ENCODE peak calls at places on chromosomes 1 and 21, in four cellular contexts. R is LoVo, V is M059J, Q is lower lobe of right lung. C is an unnamed sample.

GRCh38 chr1:28751315-28752056 is 14.7 kb downstream of the YTHDF2 start:
- DNase-seq in R (no peak), V (peak), Q (no peak), C (no peak)

GRCh38 chr1:74847720-74848119 is 114.8 kb downstream of the TYW3 start:
- DNase-seq in R (no peak), V (peak), Q (no peak), C (no peak)

GRCh38 chr1:204479387-204480136 is 15.0 kb downstream of the PIK3C2B start:
- DNase-seq in R (no peak), V (no peak), Q (no peak), C (no peak)

GRCh38 chr21:41707231-41707988 is 59.4 kb downstream of the RIPK4 start:
- DNase-seq in R (peak), V (peak), Q (no peak), C (peak)

GRCh38 chr1:240539700-240540414 is 72.1 kb downstream of the GREM2 start:
- DNase-seq in R (no peak), V (no peak), Q (no peak), C (no peak)

GRCh38 chr1:59917026-59917784 is 9.4 kb downstream of the CYP2J2 start:
- DNase-seq in R (no peak), V (no peak), Q (no peak), C (no peak)

GRCh38 chr1:225427249-225428065 is at the start of gene LBR:
- DNase-seq in R (no peak), V (peak), Q (peak), C (peak)

GRCh38 chr21:35201799-35202198 is 152.7 kb upstream of the RUNX1 start:
- DNase-seq in R (no peak), V (no peak), Q (no peak), C (no peak)

GRCh38 chr1:205013683-205014367 is 29.2 kb upstream of the CNTN2 start:
- DNase-seq in R (no peak), V (no peak), Q (no peak), C (peak)

GRCh38 chr1:53321366-53321765 is 6.5 kb downstream of the LRP8 start:
- DNase-seq in R (no peak), V (no peak), Q (peak), C (no peak)

GRCh38 chr1:2414297-2414958 is 2.1 kb upstream of the PEX10 start:
- DNase-seq in R (peak), V (peak), Q (peak), C (peak)

GRCh38 chr1:167484726-167485125 is 33.6 kb downstream of the CD247 start:
- DNase-seq in R (no peak), V (no peak), Q (no peak), C (no peak)

GRCh38 chr1:32112800-32113375 is 5.0 kb downstream of the KPNA6 start:
- DNase-seq in R (no peak), V (no peak), Q (no peak), C (no peak)

GRCh38 chr1:52836035-52836434 is 6.5 kb upstream of the ZYG11A start:
- DNase-seq in R (no peak), V (no peak), Q (no peak), C (no peak)

GRCh38 chr1:36765785-36766300 is 268.5 kb downstream of the GRIK3 start:
- DNase-seq in R (no peak), V (no peak), Q (no peak), C (no peak)

GRCh38 chr1:232725303-232726047 is 79.7 kb upstream of the MAP10 start:
- DNase-seq in R (no peak), V (peak), Q (no peak), C (peak)

GRCh38 chr1:167631386-167631941 is 1.4 kb downstream of the RCSD1 start:
- DNase-seq in R (no peak), V (no peak), Q (no peak), C (no peak)

GRCh38 chr1:12336436-12336835 is 106.6 kb downstream of the VPS13D start:
- DNase-seq in R (no peak), V (no peak), Q (no peak), C (no peak)

GRCh38 chr1:150173161-150173585 is 23.5 kb downstream of the PLEKHO1 start:
- DNase-seq in R (peak), V (peak), Q (no peak), C (no peak)

GRCh38 chr1:16064536-16065196 is 8.8 kb downstream of the FAM131C start:
- DNase-seq in R (no peak), V (no peak), Q (no peak), C (no peak)

GRCh38 chr1:7265771-7266371 is 480.6 kb downstream of the CAMTA1 start:
- DNase-seq in R (peak), V (peak), Q (no peak), C (peak)

GRCh38 chr1:32773764-32774463 is 43.2 kb downstream of the YARS1 start:
- DNase-seq in R (no peak), V (no peak), Q (no peak), C (no peak)

GRCh38 chr1:193115629-193116227 is 6.1 kb upstream of the CDC73 start:
- DNase-seq in R (peak), V (peak), Q (no peak), C (peak)

GRCh38 chr21:42581676-42582371 is 68.2 kb downstream of the SLC37A1 start:
- DNase-seq in R (no peak), V (no peak), Q (no peak), C (no peak)

GRCh38 chr1:18413906-18414305 is 66.8 kb upstream of the KLHDC7A start:
- DNase-seq in R (peak), V (no peak), Q (no peak), C (peak)

GRCh38 chr1:109822749-109823542 is 59.2 kb upstream of the EPS8L3 start:
- DNase-seq in R (no peak), V (no peak), Q (no peak), C (no peak)

GRCh38 chr21:45018131-45019075 is 56.0 kb upstream of the ADARB1 start:
- DNase-seq in R (no peak), V (no peak), Q (peak), C (no peak)

GRCh38 chr1:41639332-41639936 is 155.0 kb upstream of the EDN2 start:
- DNase-seq in R (no peak), V (peak), Q (no peak), C (peak)

GRCh38 chr1:47590523-47591225 is 152.8 kb downstream of the FOXD2 start:
- DNase-seq in R (no peak), V (no peak), Q (no peak), C (no peak)

GRCh38 chr1:170414989-170415733 is 116.8 kb upstream of the GORAB start:
- DNase-seq in R (no peak), V (peak), Q (no peak), C (no peak)

GRCh38 chr1:61337037-61337436 is 254.7 kb downstream of the NFIA start:
- DNase-seq in R (no peak), V (no peak), Q (no peak), C (peak)

GRCh38 chr1:5570931-5571330 is 421.3 kb downstream of the NPHP4 start:
- DNase-seq in R (no peak), V (peak), Q (no peak), C (no peak)

GRCh38 chr1:63898428-63899220 is 124.8 kb downstream of the ROR1 start:
- DNase-seq in R (no peak), V (no peak), Q (no peak), C (no peak)

GRCh38 chr1:27572679-27573426 is 31.1 kb downstream of the AHDC1 start:
- DNase-seq in R (no peak), V (no peak), Q (no peak), C (no peak)

GRCh38 chr1:206685749-206686485 is 1.2 kb downstream of the MAPKAPK2 start:
- DNase-seq in R (peak), V (peak), Q (peak), C (peak)

GRCh38 chr1:228181105-228181504 is 15.5 kb downstream of the IBA57 start:
- DNase-seq in R (no peak), V (no peak), Q (no peak), C (no peak)

C was measured in MCF 10A.